ENCODE peak calls at places on chromosomes 4 and X, in seven cellular contexts. N, E, W, V, G, C and T are unnamed samples.

GRCh38 chr4:72319596-72319995 is 249.4 kb downstream of the ADAMTS3 start:
- DNase-seq in G (peak), C (no peak), E (no peak), N (no peak), V (no peak), W (no peak), T (no peak)

GRCh38 chrX:13770013-13770412 is 35.5 kb downstream of the OFD1 start:
- DNase-seq in V (no peak), W (no peak), G (no peak), N (no peak), C (no peak), E (no peak), T (peak)

GRCh38 chr4:3852751-3853150 is 86.6 kb downstream of the ADRA2C start:
- DNase-seq in N (no peak), E (no peak), W (no peak), G (no peak), V (no peak), C (no peak), T (no peak)

GRCh38 chrX:107154787-107155620 is 36.4 kb upstream of the RBM41 start:
- DNase-seq in W (no peak), N (no peak), C (peak), V (no peak), E (no peak), G (peak), T (no peak)

GRCh38 chr4:13415068-13415785 is 68.9 kb downstream of the RAB28 start:
- DNase-seq in G (no peak), N (no peak), E (no peak), V (no peak), W (no peak), C (no peak), T (no peak)

GRCh38 chrX:130028196-130028595 is 45.8 kb downstream of the BCORL1 start:
- DNase-seq in E (no peak), N (peak), C (peak), G (peak), V (no peak), W (no peak), T (peak)

GRCh38 chrX:110384490-110384889 is 25.8 kb downstream of the RTL9 start:
- DNase-seq in G (peak), W (no peak), N (no peak), V (no peak), E (no peak), C (no peak), T (no peak)

GRCh38 chr4:161320377-161320776 is 843.4 kb downstream of the FSTL5 start:
- DNase-seq in E (peak), V (peak), G (no peak), W (no peak), N (no peak), C (no peak), T (peak)

GRCh38 chr4:26048378-26048882 is 134.4 kb downstream of the SMIM20 start:
- DNase-seq in G (peak), W (no peak), N (peak), C (no peak), V (no peak), E (no peak), T (no peak)

GRCh38 chr4:41160010-41160789 is 54.1 kb downstream of the APBB2 start:
- DNase-seq in V (no peak), W (no peak), C (no peak), N (no peak), E (no peak), G (peak), T (no peak)

GRCh38 chr4:108029321-108029720 is 39.6 kb downstream of the HADH start:
- DNase-seq in N (no peak), W (no peak), E (no peak), G (no peak), V (no peak), C (peak), T (no peak)

GRCh38 chr4:127709456-127709855 is 20.7 kb upstream of the SLC25A31 start:
- DNase-seq in N (no peak), E (no peak), V (no peak), W (no peak), C (no peak), G (peak), T (peak)

GRCh38 chr4:150972592-150972991 is 42.5 kb downstream of the LRBA start:
- DNase-seq in G (no peak), V (no peak), W (no peak), C (no peak), N (no peak), E (no peak), T (no peak)

GRCh38 chr4:2648159-2648814 is 107.8 kb downstream of the TNIP2 start:
- DNase-seq in V (no peak), N (no peak), G (no peak), W (no peak), C (no peak), E (no peak), T (no peak)

GRCh38 chr4:38529189-38530115 is 134.5 kb upstream of the KLF3 start:
- DNase-seq in W (peak), N (peak), C (peak), G (no peak), V (peak), E (peak), T (peak)

GRCh38 chrX:149867488-149867887 is 13.5 kb upstream of the MAGEA8 start:
- DNase-seq in W (no peak), C (no peak), N (no peak), G (no peak), E (no peak), V (no peak), T (no peak)